ENCODE peak calls at places on chromosomes 3 and 15, in seven cellular contexts. M is cardiac fibroblast, A is ovary, Z is astrocyte of the spinal cord, S is cardiac muscle cell, G is B cell, R is dorsolateral prefrontal cortex. L is an unnamed sample.

GRCh38 chr15:75720787-75721461 is 8.3 kb upstream of the CSPG4 start:
- DNase-seq in S (peak), R (peak), M (peak), G (no peak), A (no peak), Z (peak), L (no peak)

GRCh38 chr15:100291106-100291505 is 50.7 kb downstream of the ADAMTS17 start:
- DNase-seq in Z (peak), A (no peak), G (no peak), R (no peak), M (peak), S (no peak), L (no peak)

GRCh38 chr3:156037356-156037755 is 83.0 kb upstream of the KCNAB1 start:
- DNase-seq in G (no peak), R (no peak), A (no peak), S (no peak), M (no peak), Z (no peak), L (no peak)

GRCh38 chr3:183203670-183204069 is 41.1 kb upstream of the LAMP3 start:
- DNase-seq in Z (no peak), R (no peak), S (no peak), G (no peak), A (no peak), M (no peak), L (no peak)

GRCh38 chr3:41369838-41370237 is 170.5 kb downstream of the CTNNB1 start:
- DNase-seq in R (no peak), Z (peak), S (no peak), M (peak), G (no peak), A (no peak), L (no peak)

GRCh38 chr3:177602601-177603136 is 405.4 kb upstream of the TBL1XR1 start:
- DNase-seq in G (no peak), S (no peak), Z (no peak), R (no peak), A (no peak), M (peak), L (no peak)

GRCh38 chr3:194023501-194024280 is 112.3 kb upstream of the HES1 start:
- DNase-seq in G (no peak), M (no peak), R (no peak), Z (no peak), S (no peak), A (no peak), L (no peak)

GRCh38 chr3:183478501-183478900 is 50.1 kb upstream of the MCF2L2 start:
- DNase-seq in A (no peak), Z (no peak), R (no peak), S (no peak), G (no peak), M (no peak), L (no peak)

GRCh38 chr3:19688767-19689166 is 245.2 kb downstream of the EFHB start:
- DNase-seq in G (no peak), M (no peak), A (no peak), R (no peak), S (no peak), Z (no peak), L (no peak)

GRCh38 chr15:37035349-37035748 is 65.0 kb downstream of the MEIS2 start:
- DNase-seq in R (no peak), M (peak), S (no peak), G (no peak), Z (no peak), A (no peak), L (no peak)

GRCh38 chr3:104610730-104611652 is 755.7 kb upstream of the ALCAM start:
- DNase-seq in Z (no peak), M (no peak), S (no peak), A (no peak), R (no peak), G (no peak), L (no peak)
- TF ChIP-seq CTCF in Z (no peak), M (peak), S (peak), A (no peak), R (no peak), G (no peak), L (no peak)

GRCh38 chr3:27110020-27110419 is 259.2 kb downstream of the NEK10 start:
- DNase-seq in A (no peak), G (no peak), R (no peak), Z (no peak), S (no peak), M (no peak), L (no peak)

GRCh38 chr3:27108322-27108721 is 260.9 kb downstream of the NEK10 start:
- DNase-seq in G (no peak), M (no peak), R (no peak), Z (no peak), S (no peak), A (no peak), L (no peak)

GRCh38 chr3:27105904-27106303 is 263.3 kb downstream of the NEK10 start:
- DNase-seq in S (peak), Z (peak), G (no peak), M (no peak), R (no peak), A (no peak), L (no peak)
- TF ChIP-seq CTCF in S (peak), Z (no peak), G (no peak), M (no peak), R (peak), A (no peak), L (no peak)

DNA sequence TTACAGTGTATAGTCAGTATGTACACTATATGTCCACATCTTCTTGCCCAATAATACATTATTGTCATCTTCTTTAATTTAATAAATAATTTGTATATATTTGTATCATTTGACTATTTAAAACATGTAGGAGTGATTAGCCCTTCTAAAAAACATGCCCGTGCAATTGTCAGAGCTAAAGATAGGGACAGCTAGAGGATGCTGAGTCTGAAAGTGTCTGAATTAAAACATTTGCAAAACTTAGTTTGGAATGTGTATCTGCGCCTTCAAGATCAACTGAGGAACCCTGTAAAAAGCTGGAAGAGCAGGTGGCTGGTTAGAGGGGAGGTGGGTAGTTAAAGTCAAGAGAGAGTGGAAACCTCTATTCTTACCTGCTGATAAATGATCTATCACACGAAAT is 4.7 kb downstream of the SLITRK3 start:
- DNase-seq in G (no peak), R (no peak), A (no peak), Z (no peak), M (no peak), S (no peak), L (no peak)
- TF ChIP-seq CTCF in G (no peak), R (no peak), A (no peak), Z (no peak), M (no peak), S (no peak), L (no peak)

GRCh38 chr3:86180696-86181095 is 810.3 kb downstream of the VGLL3 start:
- DNase-seq in Z (peak), A (no peak), G (no peak), S (peak), M (no peak), R (no peak), L (no peak)
- TF ChIP-seq CTCF in Z (no peak), A (no peak), G (no peak), S (no peak), M (no peak), R (peak), L (no peak)

DNA sequence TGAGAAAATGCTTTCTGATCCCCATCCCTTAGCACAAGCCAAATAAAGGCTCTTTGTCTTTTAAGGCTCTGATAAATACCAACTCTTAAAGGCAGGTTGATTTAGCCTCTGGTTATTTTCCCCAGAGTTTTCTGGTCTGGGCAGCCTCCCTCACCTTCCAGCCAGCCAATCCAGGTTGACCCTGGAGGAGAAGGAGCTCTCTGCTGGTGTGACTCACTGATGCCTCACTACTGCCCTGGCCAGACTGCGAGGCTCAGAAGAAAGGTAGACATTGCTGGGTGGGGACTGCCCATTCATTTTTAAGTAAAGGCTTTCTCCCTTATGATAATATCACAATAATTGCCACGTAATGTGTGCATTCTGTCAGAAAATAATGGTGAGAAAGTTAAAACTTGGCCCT is 37.1 kb downstream of the SLCO3A1 start:
- DNase-seq in R (no peak), M (peak), Z (peak), A (no peak), S (no peak), G (no peak), L (no peak)
- TF ChIP-seq CTCF in R (no peak), M (no peak), Z (no peak), A (no peak), S (no peak), G (no peak), L (no peak)

DNA sequence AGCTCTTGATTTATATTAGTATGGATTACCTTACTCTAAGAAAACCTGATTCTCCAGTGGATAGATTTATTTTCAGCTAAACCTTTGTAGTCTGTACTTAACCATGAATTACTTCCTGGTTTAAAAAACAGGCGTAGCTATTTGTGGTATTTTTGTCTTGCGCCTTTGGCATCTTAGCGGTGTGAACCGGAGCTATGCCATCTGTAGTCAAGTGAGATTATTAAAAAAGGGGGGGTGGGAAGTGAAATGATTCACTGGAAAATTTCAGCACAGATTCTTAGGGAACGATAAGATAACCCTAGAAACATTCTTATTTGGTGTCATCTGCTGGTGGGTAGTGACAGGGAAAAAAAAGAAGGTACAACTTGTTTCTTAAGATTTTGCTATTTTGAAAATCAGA is 44.2 kb downstream of the PSMD6 start:
- DNase-seq in G (no peak), S (no peak), R (no peak), M (peak), Z (no peak), A (no peak), L (no peak)
- TF ChIP-seq CTCF in G (no peak), S (no peak), R (no peak), M (no peak), Z (no peak), A (no peak), L (no peak)

GRCh38 chr3:48563382-48563918 is at the start of gene UCN2:
- DNase-seq in M (peak), G (no peak), S (no peak), R (no peak), A (no peak), Z (peak), L (no peak)
- TF ChIP-seq CTCF in M (no peak), G (no peak), S (peak), R (no peak), A (no peak), Z (no peak), L (no peak)

GRCh38 chr3:125683067-125683844 is 88.0 kb upstream of the OSBPL11 start:
- DNase-seq in R (peak), S (no peak), M (no peak), A (no peak), G (no peak), Z (no peak), L (no peak)

GRCh38 chr3:125681146-125681545 is 85.8 kb upstream of the OSBPL11 start:
- DNase-seq in S (no peak), A (no peak), Z (no peak), G (no peak), M (no peak), R (no peak), L (no peak)

GRCh38 chr3:125679258-125679657 is 84.0 kb upstream of the OSBPL11 start:
- DNase-seq in A (no peak), G (no peak), S (no peak), Z (no peak), M (no peak), R (no peak), L (no peak)

DNA sequence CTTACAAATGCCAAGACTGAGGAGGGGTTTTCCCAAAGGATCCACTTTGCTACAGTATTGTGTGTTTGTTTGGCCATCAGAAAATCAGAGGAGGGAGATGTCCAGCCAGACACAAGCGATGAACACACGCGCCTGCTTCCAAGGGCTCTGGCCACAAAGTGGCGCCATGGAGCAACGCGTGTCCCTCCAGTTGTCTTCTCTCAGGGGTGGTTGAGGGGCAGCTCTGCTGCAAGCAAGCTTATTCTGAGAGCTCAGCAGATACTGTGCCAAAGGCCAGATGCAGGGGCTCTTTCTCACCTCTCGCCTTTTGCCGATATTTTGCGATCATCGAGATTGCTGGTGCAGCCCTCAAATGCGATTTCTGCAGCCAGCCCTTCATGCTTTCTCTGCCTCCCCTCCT is 88.9 kb upstream of the OSBPL11 start:
- DNase-seq in M (peak), R (no peak), S (peak), A (no peak), Z (no peak), G (no peak), L (no peak)
- TF ChIP-seq CTCF in M (peak), R (no peak), S (peak), A (no peak), Z (peak), G (no peak), L (no peak)

DNA sequence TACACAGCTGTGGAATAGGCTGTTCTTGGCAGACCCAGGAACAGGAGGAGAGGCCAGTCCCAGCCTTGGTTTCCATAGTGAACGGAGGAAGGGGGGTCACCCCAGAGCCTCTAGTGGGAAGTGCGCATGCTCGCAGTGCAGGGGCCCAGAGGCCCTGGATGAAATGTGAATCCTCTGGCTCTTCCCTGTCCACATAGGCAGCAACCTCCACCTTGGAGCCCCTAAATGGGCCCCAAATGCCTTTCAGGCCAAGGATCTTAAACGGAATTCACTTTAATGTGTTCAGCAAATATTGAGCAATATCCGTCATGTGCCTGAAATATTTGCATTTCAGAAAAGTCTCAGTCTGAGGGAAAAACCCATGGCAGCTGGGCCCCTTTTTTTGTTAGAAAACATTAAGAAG is 3.3 kb upstream of the NDN start:
- DNase-seq in Z (peak), S (peak), A (peak), G (no peak), R (peak), M (peak), L (no peak)
- TF ChIP-seq CTCF in Z (no peak), S (no peak), A (no peak), G (no peak), R (no peak), M (no peak), L (no peak)